ENCODE peak calls at places on chromosomes 6 and 20, in seven cellular contexts. B is dorsolateral prefrontal cortex; V is foreskin fibroblast; Z is suprapubic skin; I is breast epithelium; X is CD8-positive, alpha-beta T cell; T is psoas muscle. O is an unnamed sample.

GRCh38 chr20:55586626-55587025 is 418.7 kb downstream of the CBLN4 start:
- DNase-seq in B (no peak), V (no peak), Z (no peak), I (no peak), X (no peak), T (no peak), O (no peak)

GRCh38 chr6:33418690-33419291 is 884 bp upstream of the CUTA start:
- DNase-seq in B (no peak), V (no peak), Z (no peak), I (no peak), X (no peak), T (no peak), O (no peak)

GRCh38 chr6:7042056-7042653 is 65.6 kb upstream of the RREB1 start:
- DNase-seq in B (no peak), V (peak; percentile 29), Z (no peak), I (no peak), X (no peak), T (no peak), O (no peak)

GRCh38 chr20:54179946-54180345 is 6.2 kb upstream of the CYP24A1 start:
- DNase-seq in B (no peak), V (no peak), Z (no peak), I (no peak), X (no peak), T (no peak), O (no peak)

GRCh38 chr20:64105846-64106434 is 1.4 kb downstream of the NPBWR2 start:
- DNase-seq in B (peak; percentile 11), V (no peak), Z (no peak), I (no peak), X (no peak), T (no peak), O (no peak)

GRCh38 chr6:6492675-6493074 is 95.8 kb upstream of the LY86 start:
- DNase-seq in B (no peak), V (no peak), Z (no peak), I (no peak), X (no peak), T (no peak), O (no peak)

GRCh38 chr6:39029156-39030011 is 19.2 kb upstream of the GLP1R start:
- DNase-seq in B (no peak), V (no peak), Z (no peak), I (no peak), X (peak; percentile 12), T (no peak), O (no peak)

GRCh38 chr6:116064626-116065025 is 3.9 kb upstream of the FRK start:
- DNase-seq in B (no peak), V (no peak), Z (no peak), I (no peak), X (no peak), T (no peak), O (no peak)

GRCh38 chr6:139148557-139149220 is 13.8 kb downstream of the HECA start:
- DNase-seq in B (no peak), V (no peak), Z (no peak), I (no peak), X (no peak), T (no peak), O (no peak)

GRCh38 chr20:36449663-36450062 is 91.7 kb upstream of the MYL9 start:
- DNase-seq in B (no peak), V (no peak), Z (no peak), I (no peak), X (no peak), T (no peak), O (no peak)

DNA sequence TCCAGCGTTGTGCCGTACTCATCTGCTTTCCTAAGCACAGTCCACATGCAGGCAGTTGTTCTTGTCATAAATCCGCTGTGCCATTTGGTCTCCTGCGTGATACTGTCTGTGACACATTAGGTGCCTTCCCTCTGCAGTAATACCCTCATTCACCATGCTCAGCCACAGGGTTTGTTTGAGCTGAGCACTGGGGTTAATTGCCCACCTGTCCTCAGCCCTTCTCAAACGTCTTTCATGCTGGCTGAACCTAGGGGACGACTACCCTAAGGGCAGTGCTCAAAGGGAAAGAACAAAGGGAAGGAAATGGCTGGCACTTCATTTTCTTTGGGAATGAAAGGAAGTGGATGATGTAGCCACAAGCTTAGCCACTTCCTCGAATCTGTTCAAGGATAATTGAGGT is 64.2 kb upstream of the MYLIP start:
- DNase-seq in B (no peak), V (no peak), Z (no peak), I (no peak), X (no peak), T (no peak), O (no peak)
- TF ChIP-seq CTCF in B (no peak), V (no peak), Z (no peak), I (no peak), X (no peak), T (no peak), O (no peak)

DNA sequence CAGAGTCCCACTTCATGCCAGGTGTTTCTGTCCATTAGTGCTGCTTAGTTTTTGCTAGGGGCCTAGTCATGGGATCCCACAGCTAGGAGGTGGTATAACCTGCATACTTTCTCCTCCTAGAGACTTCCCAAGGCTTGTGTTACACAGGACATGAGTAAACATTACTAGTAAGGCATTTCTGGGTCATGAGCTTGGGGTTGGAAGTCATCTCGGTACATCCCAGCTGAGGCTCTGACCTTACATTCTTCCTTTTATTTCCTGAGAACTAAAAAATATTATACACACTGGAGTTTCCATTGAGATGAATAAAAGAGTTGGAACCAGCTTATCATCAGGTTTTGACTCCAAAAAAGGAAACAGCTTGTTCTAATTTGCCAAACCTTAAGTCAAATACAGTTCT is 20.9 kb upstream of the PNPLA1 start:
- DNase-seq in B (no peak), V (peak; percentile 83), Z (no peak), I (no peak), X (no peak), T (no peak), O (peak; percentile 20)
- TF ChIP-seq CTCF in B (no peak), V (no peak), Z (no peak), I (no peak), X (no peak), T (no peak), O (peak; percentile 20)

GRCh38 chr6:135504734-135505133 is 7.2 kb upstream of the AHI1 start:
- DNase-seq in B (no peak), V (no peak), Z (no peak), I (no peak), X (no peak), T (no peak), O (no peak)

GRCh38 chr6:135503703-135504475 is 6.3 kb upstream of the AHI1 start:
- DNase-seq in B (no peak), V (no peak), Z (no peak), I (no peak), X (no peak), T (no peak), O (no peak)

GRCh38 chr6:135505648-135506047 is 8.1 kb upstream of the AHI1 start:
- DNase-seq in B (no peak), V (no peak), Z (no peak), I (no peak), X (no peak), T (no peak), O (no peak)

GRCh38 chr6:135505222-135505621 is 7.7 kb upstream of the AHI1 start:
- DNase-seq in B (no peak), V (no peak), Z (no peak), I (no peak), X (no peak), T (no peak), O (no peak)

DNA sequence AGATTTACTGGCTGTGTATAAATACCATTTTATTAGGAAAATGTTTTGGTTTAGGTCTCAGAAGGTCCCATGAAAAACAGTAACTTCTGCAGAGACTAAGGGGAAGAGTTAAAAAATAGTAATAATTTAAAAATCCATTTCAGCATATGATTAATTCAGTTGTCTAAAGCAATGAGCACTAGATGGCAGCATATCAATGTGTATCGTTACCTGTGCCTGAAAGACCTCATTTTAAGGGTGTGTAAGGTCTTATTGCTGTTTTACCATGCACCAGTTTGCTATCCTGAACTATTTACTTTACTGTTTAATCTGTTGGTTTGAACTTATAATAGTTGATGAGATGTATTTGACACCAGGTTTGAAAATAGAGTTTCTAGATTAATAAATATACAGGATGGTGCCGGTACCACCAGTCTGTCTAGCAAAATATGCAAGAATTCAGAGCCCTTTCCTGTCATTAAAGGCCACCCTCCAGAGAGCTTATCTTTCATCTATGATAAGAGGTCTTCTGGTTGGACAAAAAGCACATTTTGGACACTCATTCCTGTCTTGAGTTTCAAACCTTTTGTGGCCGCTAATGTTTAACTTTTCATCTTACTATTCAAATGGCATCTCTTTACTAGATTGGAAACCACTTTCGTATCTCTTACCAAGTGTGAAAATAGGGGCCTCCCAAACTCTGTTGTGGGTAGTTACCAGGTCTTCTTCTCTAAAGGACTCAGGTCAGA is 8.9 kb upstream of the AHI1 start:
- DNase-seq in B (no peak), V (peak; percentile 69), Z (no peak), I (no peak), X (no peak), T (no peak), O (peak; percentile 53)
- TF ChIP-seq CTCF in B (peak; percentile 49), V (peak; percentile 43), Z (no peak), I (peak; percentile 34), X (peak; percentile 63), T (peak; percentile 57), O (peak; percentile 85)

DNA sequence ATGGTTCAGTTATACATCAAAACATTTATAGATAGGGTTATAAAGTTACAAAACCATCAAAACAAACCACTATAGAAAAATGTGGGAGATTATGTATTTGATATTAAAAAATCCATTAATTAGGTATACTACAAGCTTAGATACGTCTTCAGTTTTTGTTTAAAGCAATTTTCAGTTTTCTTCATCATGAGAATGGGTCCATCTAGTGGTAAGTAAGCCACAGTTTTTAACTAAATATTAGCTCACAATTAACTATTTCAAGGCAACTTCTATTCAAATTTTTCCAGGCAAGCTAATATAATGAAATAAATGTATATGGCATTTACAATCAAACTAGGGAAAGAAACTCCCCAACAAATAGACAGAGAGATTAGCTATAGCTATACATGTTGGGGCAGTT is 44.4 kb downstream of the RNGTT start:
- DNase-seq in B (no peak), V (no peak), Z (no peak), I (no peak), X (no peak), T (no peak), O (no peak)
- TF ChIP-seq CTCF in B (peak; percentile 23), V (no peak), Z (no peak), I (no peak), X (no peak), T (no peak), O (peak; percentile 69)

DNA sequence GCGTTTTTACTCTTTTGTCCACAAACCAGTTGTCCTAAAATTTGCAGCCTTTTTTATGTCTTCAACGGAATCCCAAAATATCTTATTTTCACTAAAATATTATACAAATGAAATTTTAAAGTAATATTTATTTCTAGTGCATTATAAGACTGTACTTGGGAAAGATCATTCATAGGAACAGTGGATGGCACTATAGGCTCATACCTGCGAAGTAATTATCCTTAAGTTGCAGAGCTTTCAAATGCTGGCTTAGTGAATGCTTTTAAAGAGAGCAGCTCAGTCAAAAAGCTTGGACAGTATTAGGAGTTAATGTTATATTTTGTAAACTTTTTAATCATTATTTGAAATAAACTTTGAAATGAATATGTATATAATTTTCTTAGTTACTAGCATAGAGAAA is 254.9 kb downstream of the CDKAL1 start:
- DNase-seq in B (no peak), V (peak; percentile 28), Z (no peak), I (no peak), X (no peak), T (no peak), O (no peak)
- TF ChIP-seq CTCF in B (peak; percentile 8), V (no peak), Z (peak; percentile 2), I (no peak), X (no peak), T (peak; percentile 26), O (peak; percentile 23)

GRCh38 chr20:18190466-18191233 is 53.0 kb downstream of the KAT14 start:
- DNase-seq in B (no peak), V (no peak), Z (no peak), I (no peak), X (no peak), T (no peak), O (peak; percentile 12)
- TF ChIP-seq CTCF in B (no peak), V (no peak), Z (no peak), I (no peak), X (no peak), T (no peak), O (no peak)

GRCh38 chr6:32169211-32169610 is 4.8 kb downstream of the EGFL8 start:
- DNase-seq in B (no peak), V (no peak), Z (no peak), I (no peak), X (no peak), T (no peak), O (no peak)
- TF ChIP-seq CTCF in B (no peak), V (no peak), Z (no peak), I (no peak), X (no peak), T (no peak), O (no peak)

O was measured in HFFc6.